ENCODE peak calls at places on chromosomes 5 and 9, in eight cellular contexts. Q is SK-N-SH, B is keratinocyte, E is GM23248, N is HepG2, V is astrocyte, I is fibroblast of lung, K is neural progenitor cell. H is an unnamed sample.
A peak's percentile ranks its signal among the peaks of the same experiment; 100 is the strongest.

GRCh38 chr9:110919609-110920008 is 118.7 kb downstream of the LPAR1 start:
- DNase-seq in E (peak; percentile 90), N (no peak), K (no peak), B (no peak), I (peak; percentile 92), Q (no peak), V (peak; percentile 79), H (peak; percentile 40)

GRCh38 chr9:113293285-113293874 is 9.8 kb downstream of the RNF183 start:
- DNase-seq in I (peak; percentile 74), N (no peak), E (peak; percentile 71), V (no peak), K (no peak), Q (no peak), B (no peak), H (no peak)

GRCh38 chr9:95382433-95382832 is 64.9 kb upstream of the FANCC start:
- DNase-seq in Q (no peak), E (no peak), I (no peak), V (no peak), B (no peak), K (no peak), N (no peak), H (peak; percentile 55)

GRCh38 chr5:173717959-173718358 is 101.5 kb upstream of the BOD1 start:
- DNase-seq in I (no peak), Q (no peak), K (no peak), E (no peak), N (no peak), B (no peak), V (no peak), H (no peak)

GRCh38 chr5:131430794-131431193 is 166.9 kb downstream of the CDC42SE2 start:
- DNase-seq in Q (no peak), V (peak; percentile 11), E (peak; percentile 74), K (no peak), N (no peak), B (no peak), I (peak; percentile 51), H (no peak)

GRCh38 chr5:435961-436640 is 6.9 kb upstream of the EXOC3 start:
- DNase-seq in B (no peak), K (peak; percentile 52), V (no peak), E (peak; percentile 58), N (peak; percentile 25), Q (peak; percentile 61), I (peak; percentile 40), H (no peak)

GRCh38 chr5:96743065-96743768 is 64.5 kb downstream of the ERAP1 start:
- DNase-seq in V (peak; percentile 21), N (no peak), K (no peak), I (peak; percentile 35), E (peak; percentile 81), Q (no peak), B (no peak), H (peak; percentile 46)

GRCh38 chr5:177552839-177553455 is 1.4 kb downstream of the FAM193B start:
- DNase-seq in K (peak; percentile 20), Q (peak; percentile 54), V (no peak), E (peak; percentile 74), B (no peak), N (peak; percentile 29), I (peak; percentile 17), H (peak; percentile 31)

GRCh38 chr9:125189011-125189360 is 617 bp downstream of the PPP6C start:
- DNase-seq in E (peak; percentile 49), I (no peak), N (no peak), K (peak; percentile 61), V (no peak), B (no peak), Q (peak; percentile 51), H (peak; percentile 9)

GRCh38 chr5:121954086-121954485 is 7.7 kb upstream of the SRFBP1 start:
- DNase-seq in I (no peak), B (no peak), Q (no peak), V (no peak), E (no peak), K (no peak), N (no peak), H (no peak)

GRCh38 chr5:369151-369939 is 47.8 kb downstream of the AHRR start:
- DNase-seq in K (no peak), I (peak; percentile 28), Q (no peak), B (no peak), N (no peak), E (no peak), V (peak; percentile 25), H (no peak)

GRCh38 chr9:69601698-69602097 is 70.5 kb downstream of the APBA1 start:
- DNase-seq in K (no peak), N (no peak), V (no peak), I (no peak), B (no peak), E (no peak), Q (no peak), H (no peak)

GRCh38 chr5:128579111-128579510 is 41.1 kb upstream of the FBN2 start:
- DNase-seq in E (peak; percentile 66), V (peak; percentile 76), I (peak; percentile 66), B (peak; percentile 40), N (no peak), K (no peak), Q (no peak), H (peak; percentile 67)

GRCh38 chr5:112254303-112254702 is 164.8 kb downstream of the EPB41L4A start:
- DNase-seq in K (no peak), B (no peak), V (no peak), Q (no peak), I (no peak), E (peak; percentile 25), N (no peak), H (no peak)

GRCh38 chr5:96373006-96373405 is 60.0 kb downstream of the PCSK1 start:
- DNase-seq in K (no peak), N (no peak), Q (no peak), E (no peak), V (no peak), B (no peak), I (no peak), H (no peak)

GRCh38 chr5:100595152-100595811 is 60.1 kb downstream of the FAM174A start:
- DNase-seq in Q (peak; percentile 1), B (peak; percentile 45), N (peak; percentile 53), V (peak; percentile 97), K (no peak), I (peak; percentile 97), E (peak; percentile 97), H (peak; percentile 88)

GRCh38 chr9:33378121-33378795 is 24.1 kb downstream of the AQP7 start:
- DNase-seq in K (no peak), E (no peak), Q (no peak), V (no peak), N (no peak), B (no peak), I (no peak), H (no peak)

GRCh38 chr5:8012131-8012977 is 143.4 kb downstream of the MTRR start:
- DNase-seq in Q (no peak), I (no peak), E (no peak), V (no peak), K (no peak), B (no peak), N (peak; percentile 6), H (no peak)

GRCh38 chr9:92761686-92762085 is 2.9 kb downstream of the BICD2 start:
- DNase-seq in N (no peak), E (no peak), B (no peak), I (no peak), Q (no peak), V (no peak), K (no peak), H (no peak)

GRCh38 chr9:87950296-87950695 is 24.0 kb downstream of the CDK20 start:
- DNase-seq in B (no peak), N (no peak), K (no peak), V (no peak), E (no peak), I (no peak), Q (no peak), H (peak; percentile 14)

GRCh38 chr9:127915325-127915752 is 1.5 kb downstream of the ST6GALNAC4 start:
- DNase-seq in N (no peak), V (no peak), K (no peak), E (peak; percentile 25), B (no peak), Q (peak; percentile 39), I (no peak), H (no peak)

GRCh38 chr9:37392272-37392671 is 30.2 kb upstream of the GRHPR start:
- DNase-seq in N (no peak), Q (no peak), I (no peak), B (no peak), E (no peak), K (peak; percentile 20), V (no peak), H (no peak)

GRCh38 chr9:134253596-134254205 is 72.6 kb upstream of the RXRA start:
- DNase-seq in V (peak; percentile 42), K (no peak), I (peak; percentile 30), Q (no peak), E (peak; percentile 86), N (no peak), B (no peak), H (no peak)

GRCh38 chr5:139651502-139651862 is 3.3 kb downstream of the CXXC5 start:
- DNase-seq in I (no peak), B (no peak), Q (no peak), V (no peak), N (no peak), K (peak; percentile 34), E (peak; percentile 63), H (no peak)
- H3K9ac ChIP-seq in I (no peak overlapping the region), B (no peak overlapping the region), Q (peak overlapping the region; percentile 24), V (peak overlapping the region; percentile 88), N (no peak overlapping the region), K (no peak overlapping the region), E (peak overlapping the region; percentile 90), H (no peak overlapping the region)

GRCh38 chr5:148482697-148483462 is 99.1 kb downstream of the FBXO38 start:
- DNase-seq in I (peak; percentile 40), E (peak; percentile 72), B (no peak), N (peak; percentile 67), Q (peak; percentile 25), K (peak; percentile 75), V (peak; percentile 8), H (peak; percentile 40)
- H3K4me3 ChIP-seq in I (no peak overlapping the region), E (no peak overlapping the region), B (no peak overlapping the region), N (no peak overlapping the region), Q (no peak overlapping the region), K (no peak overlapping the region), V (no peak overlapping the region), H (no peak overlapping the region)

GRCh38 chr9:132049323-132049882 is 30.3 kb downstream of the MED27 start:
- DNase-seq in N (no peak), K (no peak), E (no peak), I (no peak), V (peak; percentile 15), B (no peak), Q (no peak), H (no peak)
- H4K20me1 ChIP-seq in N (peaks cover under 1% of the 10 kb centered on the region), K (peaks cover 42% of the 10 kb centered on the region), E (no peaks in the 10 kb centered on the region), I (no peaks in the 10 kb centered on the region), V (peaks cover 59% of the 10 kb centered on the region), B (no peaks in the 10 kb centered on the region), Q (peaks cover 4% of the 10 kb centered on the region), H (no peaks in the 10 kb centered on the region)

GRCh38 chr5:125409101-125409495 is 662.7 kb upstream of the ZNF608 start:
- DNase-seq in Q (no peak), N (no peak), E (peak; percentile 54), K (peak; percentile 51), B (no peak), I (no peak), V (no peak), H (no peak)
- H3K9ac ChIP-seq in Q (peak overlapping the region; percentile 58), N (no peak overlapping the region), E (peak overlapping the region; percentile 47), K (no peak overlapping the region), B (peak overlapping the region; percentile 45), I (no peak overlapping the region), V (peak overlapping the region; percentile 88), H (peak overlapping the region; percentile 56)

GRCh38 chr5:95043648-95044047 is 241.2 kb downstream of the MCTP1 start:
- DNase-seq in Q (no peak), V (no peak), N (no peak), I (no peak), B (no peak), K (peak; percentile 15), E (no peak), H (no peak)
- H3K4me3 ChIP-seq in Q (no peak overlapping the region), V (no peak overlapping the region), N (no peak overlapping the region), I (no peak overlapping the region), B (no peak overlapping the region), K (no peak overlapping the region), E (no peak overlapping the region), H (no peak overlapping the region)

GRCh38 chr5:150448353-150448752 is 1.2 kb downstream of the RPS14 start:
- DNase-seq in I (peak; percentile 24), B (no peak), E (peak; percentile 24), V (no peak), Q (no peak), K (no peak), N (no peak), H (no peak)
- H4K20me1 ChIP-seq in I (peaks cover 2% of the 10 kb centered on the region), B (peaks cover 37% of the 10 kb centered on the region), E (peaks cover 10% of the 10 kb centered on the region), V (peaks cover 58% of the 10 kb centered on the region), Q (peaks cover 58% of the 10 kb centered on the region), K (peaks cover 58% of the 10 kb centered on the region), N (peaks cover 54% of the 10 kb centered on the region), H (peaks cover 7% of the 10 kb centered on the region)

H was measured in mammary epithelial cell.